ENCODE peak calls at places on chromosomes 5 and 9, in eight cellular contexts. V is CD4-positive, alpha-beta memory T cell; S is Calu3; D is foreskin fibroblast; I is ovary; Y is NCI-H2171 treated with DMSO at 0.1 percent for 48 hours; H is Right ventricle myocardium superior; N is RKO. L is an unnamed sample.

GRCh38 chr5:149618581-149619248 is 37.4 kb downstream of the ARHGEF37 start:
- DNase-seq in H (no peak), Y (peak; percentile 8), N (peak; percentile 62), S (peak; percentile 67), D (peak; percentile 48), I (no peak), V (no peak), L (peak; percentile 8)

GRCh38 chr5:65779643-65780042 is 57.6 kb downstream of the NLN start:
- DNase-seq in H (no peak), D (no peak), V (no peak), N (no peak), S (no peak), I (no peak), Y (no peak), L (peak; percentile 13)

GRCh38 chr5:126868338-126868737 is 91.4 kb downstream of the LMNB1 start:
- DNase-seq in N (no peak), Y (no peak), S (no peak), D (no peak), V (no peak), H (no peak), I (no peak), L (no peak)

GRCh38 chr9:96340707-96341106 is 38.7 kb upstream of the HSD17B3 start:
- DNase-seq in I (no peak), N (no peak), Y (no peak), H (no peak), V (no peak), S (no peak), D (no peak), L (no peak)

GRCh38 chr5:178431777-178432155 is 158.4 kb downstream of the COL23A1 start:
- DNase-seq in Y (no peak), I (no peak), N (no peak), S (no peak), V (no peak), D (no peak), H (no peak), L (no peak)

GRCh38 chr9:123743737-123744136 is 186.2 kb downstream of the DENND1A start:
- DNase-seq in H (no peak), S (no peak), V (no peak), Y (no peak), D (no peak), N (no peak), I (no peak), L (no peak)

GRCh38 chr9:16809912-16810610 is 60.4 kb downstream of the BNC2 start:
- DNase-seq in N (no peak), H (no peak), Y (peak; percentile 43), D (no peak), I (no peak), V (no peak), S (no peak), L (no peak)

GRCh38 chr5:66949066-66949465 is 247.5 kb downstream of the CD180 start:
- DNase-seq in H (no peak), D (no peak), N (no peak), V (no peak), S (no peak), I (no peak), Y (no peak), L (no peak)

GRCh38 chr5:79235222-79235577 is 731 bp upstream of the JMY start:
- DNase-seq in Y (no peak), I (no peak), H (no peak), D (no peak), V (peak; percentile 45), S (no peak), N (peak; percentile 50), L (peak; percentile 3)

GRCh38 chr9:131282688-131283422 is 6.5 kb upstream of the FAM78A start:
- DNase-seq in Y (peak; percentile 55), S (no peak), I (no peak), V (no peak), H (peak; percentile 65), D (no peak), N (no peak), L (peak; percentile 31)

GRCh38 chr5:74945561-74946165 is 79.5 kb upstream of the FAM169A start:
- DNase-seq in I (no peak), V (no peak), H (no peak), S (no peak), D (no peak), N (no peak), Y (no peak), L (no peak)

GRCh38 chr5:10527281-10527950 is 36.5 kb upstream of the ANKRD33B start:
- DNase-seq in H (no peak), D (no peak), S (no peak), I (no peak), Y (peak; percentile 47), V (no peak), N (no peak), L (no peak)

GRCh38 chr5:165783024-165783423 is 2277.6 kb downstream of the MAT2B start:
- DNase-seq in V (no peak), I (no peak), Y (no peak), N (no peak), S (no peak), H (no peak), D (no peak), L (no peak)

GRCh38 chr9:4077499-4078102 is 222.3 kb downstream of the GLIS3 start:
- DNase-seq in Y (no peak), I (peak; percentile 58), H (peak; percentile 88), D (peak; percentile 34), N (peak; percentile 61), S (peak; percentile 84), V (no peak), L (no peak)

GRCh38 chr5:59430066-59430702 is 463.3 kb downstream of the PDE4D start:
- DNase-seq in D (no peak), N (no peak), Y (no peak), S (no peak), H (no peak), V (no peak), I (no peak), L (no peak)

GRCh38 chr5:84381501-84382362 is 2.9 kb downstream of the EDIL3 start:
- DNase-seq in D (no peak), I (no peak), Y (peak; percentile 0), N (no peak), V (no peak), H (no peak), S (peak; percentile 17), L (no peak)

GRCh38 chr5:20166496-20166895 is 178.5 kb upstream of the CDH18 start:
- DNase-seq in I (no peak), N (no peak), S (no peak), D (no peak), H (no peak), Y (peak; percentile 86), V (no peak), L (no peak)

GRCh38 chr9:14155237-14155636 is 158.7 kb downstream of the NFIB start:
- DNase-seq in H (no peak), V (no peak), S (no peak), I (no peak), D (no peak), N (no peak), Y (no peak), L (no peak)

GRCh38 chr9:37184905-37185867 is 64.8 kb downstream of the ZCCHC7 start:
- DNase-seq in Y (no peak), N (no peak), V (no peak), S (no peak), I (no peak), D (no peak), H (no peak), L (no peak)

GRCh38 chr9:89339807-89340206 is 21.5 kb downstream of the SECISBP2 start:
- DNase-seq in S (no peak), D (no peak), V (no peak), Y (no peak), H (no peak), N (no peak), I (no peak), L (no peak)

GRCh38 chr5:173789031-173789920 is 98.9 kb upstream of the CPEB4 start:
- DNase-seq in S (peak; percentile 71), V (no peak), H (no peak), N (peak; percentile 61), D (peak; percentile 79), I (no peak), Y (no peak), L (no peak)

GRCh38 chr9:103169798-103170197 is 174.7 kb downstream of the CYLC2 start:
- DNase-seq in I (no peak), H (no peak), N (no peak), V (no peak), D (no peak), Y (no peak), S (no peak), L (no peak)

GRCh38 chr5:1750469-1750868 is 49.2 kb downstream of the MRPL36 start:
- DNase-seq in V (no peak), Y (no peak), D (no peak), N (no peak), H (peak; percentile 11), I (no peak), S (no peak), L (no peak)

GRCh38 chr5:55427157-55427556 is 107.6 kb downstream of the PLPP1 start:
- DNase-seq in N (peak; percentile 27), H (no peak), D (peak; percentile 84), I (no peak), Y (peak; percentile 59), S (no peak), V (no peak), L (no peak)

GRCh38 chr5:18975624-18976023 is 1012.4 kb downstream of the CDH18 start:
- DNase-seq in Y (no peak), N (no peak), H (no peak), D (no peak), I (no peak), S (no peak), V (no peak), L (no peak)

GRCh38 chr9:120852240-120853018 is 9.7 kb upstream of the PSMD5 start:
- DNase-seq in Y (no peak), S (no peak), H (no peak), I (no peak), D (no peak), V (no peak), N (no peak), L (no peak)

GRCh38 chr9:126389958-126390357 is 63.3 kb downstream of the MVB12B start:
- DNase-seq in N (no peak), I (no peak), D (no peak), V (no peak), Y (no peak), S (no peak), H (no peak), L (no peak)

GRCh38 chr5:56852228-56853000 is 37.1 kb downstream of the MAP3K1 start:
- DNase-seq in V (no peak), N (no peak), Y (no peak), I (no peak), H (no peak), S (no peak), D (peak; percentile 5), L (no peak)

GRCh38 chr5:2725957-2726356 is 25.5 kb downstream of the IRX2 start:
- DNase-seq in I (no peak), V (no peak), Y (no peak), H (no peak), N (no peak), D (no peak), S (no peak), L (no peak)

GRCh38 chr5:58080573-58080972 is 379.3 kb downstream of the PLK2 start:
- DNase-seq in Y (no peak), V (no peak), D (no peak), I (no peak), H (no peak), N (no peak), S (peak; percentile 9), L (no peak)

GRCh38 chr5:58891971-58892343 is 309.1 kb downstream of the RAB3C start:
- DNase-seq in I (no peak), Y (no peak), H (no peak), V (no peak), N (no peak), D (no peak), S (no peak), L (no peak)

GRCh38 chr5:95879661-95880060 is 57.1 kb upstream of the GLRX start:
- DNase-seq in I (no peak), V (no peak), S (no peak), H (no peak), Y (no peak), N (no peak), D (no peak), L (no peak)

GRCh38 chr5:65356274-65356673 is 125.4 kb downstream of the ADAMTS6 start:
- DNase-seq in I (no peak), V (no peak), D (no peak), S (no peak), Y (no peak), H (no peak), N (no peak), L (no peak)

GRCh38 chr9:107174441-107174840 is 108.6 kb upstream of the RAD23B start:
- DNase-seq in H (peak; percentile 33), N (no peak), V (no peak), Y (no peak), S (no peak), D (no peak), I (no peak), L (peak; percentile 53)